ENCODE peak calls at places on chromosomes 6 and 20, in five cellular contexts. N is choroid plexus epithelial cell, H is H9, K is fibroblast of villous mesenchyme, F is AG10803. Z is an unnamed sample.

GRCh38 chr20:35055445-35056276 is 36.9 kb downstream of the TRPC4AP start:
- DNase-seq in N (no peak), H (no peak), K (peak; percentile 68), F (peak; percentile 46), Z (peak; percentile 29)

GRCh38 chr6:24902782-24903181 is 33.0 kb downstream of the RIPOR2 start:
- DNase-seq in N (peak; percentile 47), H (no peak), K (peak; percentile 71), F (peak; percentile 73), Z (no peak)

GRCh38 chr6:170147056-170147787 is 143.7 kb downstream of the DLL1 start:
- DNase-seq in N (no peak), H (no peak), K (no peak), F (no peak), Z (no peak)

GRCh38 chr6:11202513-11203305 is 29.8 kb downstream of the NEDD9 start:
- DNase-seq in N (peak; percentile 49), H (peak; percentile 59), K (no peak), F (peak; percentile 50), Z (no peak)

GRCh38 chr20:44309763-44310663 is 989 bp downstream of the FITM2 start:
- DNase-seq in N (peak; percentile 85), H (no peak), K (peak; percentile 81), F (peak; percentile 70), Z (no peak)

GRCh38 chr6:33771342-33772113 is 17.4 kb downstream of the LEMD2 start:
- DNase-seq in N (peak; percentile 100), H (peak; percentile 92), K (peak; percentile 97), F (peak; percentile 100), Z (peak; percentile 89)

GRCh38 chr20:432208-432607 is 24.1 kb downstream of the RBCK1 start:
- DNase-seq in N (no peak), H (no peak), K (no peak), F (no peak), Z (no peak)

GRCh38 chr6:160156842-160157241 is 35.2 kb downstream of the SLC22A1 start:
- DNase-seq in N (peak; percentile 53), H (no peak), K (no peak), F (peak; percentile 44), Z (no peak)

GRCh38 chr6:72953901-72954494 is 271.3 kb downstream of the KHDC1L start:
- DNase-seq in N (peak; percentile 66), H (no peak), K (no peak), F (no peak), Z (no peak)

GRCh38 chr20:7379621-7380220 is 560.5 kb downstream of the HAO1 start:
- DNase-seq in N (no peak), H (no peak), K (no peak), F (peak; percentile 24), Z (no peak)

GRCh38 chr6:119349341-119350201 is at the start of gene MAN1A1:
- DNase-seq in N (peak; percentile 77), H (peak; percentile 88), K (peak; percentile 89), F (peak; percentile 72), Z (peak; percentile 97)

GRCh38 chr6:24403501-24403824 is 727 bp downstream of the MRS2 start:
- DNase-seq in N (no peak), H (no peak), K (no peak), F (no peak), Z (no peak)

GRCh38 chr20:42482808-42483207 is 706.9 kb downstream of the PTPRT start:
- DNase-seq in N (no peak), H (no peak), K (no peak), F (no peak), Z (no peak)

GRCh38 chr6:57198926-57199636 is 23.0 kb downstream of the RAB23 start:
- DNase-seq in N (no peak), H (peak; percentile 69), K (peak; percentile 64), F (no peak), Z (no peak)

GRCh38 chr20:31721408-31722332 is 998 bp downstream of the BCL2L1 start:
- DNase-seq in N (no peak), H (peak; percentile 44), K (no peak), F (no peak), Z (no peak)

GRCh38 chr6:6699741-6700367 is 111.3 kb downstream of the LY86 start:
- DNase-seq in N (peak; percentile 95), H (peak; percentile 52), K (peak; percentile 93), F (peak; percentile 99), Z (no peak)

GRCh38 chr6:136289579-136290405 is at the start of gene BCLAF1:
- DNase-seq in N (peak; percentile 100), H (peak; percentile 99), K (peak; percentile 100), F (peak; percentile 100), Z (peak; percentile 96)
- TF ChIP-seq CTCF in N (peak; percentile 2), H (no peak), K (no peak), F (no peak), Z (no peak)

GRCh38 chr20:62517168-62517567 is 41.4 kb upstream of the GATA5 start:
- DNase-seq in N (no peak), H (no peak), K (no peak), F (no peak), Z (no peak)

GRCh38 chr20:62517901-62518610 is 42.3 kb upstream of the GATA5 start:
- DNase-seq in N (no peak), H (no peak), K (no peak), F (no peak), Z (no peak)

GRCh38 chr20:62515826-62516225 is 40.0 kb upstream of the GATA5 start:
- DNase-seq in N (no peak), H (no peak), K (no peak), F (no peak), Z (no peak)

GRCh38 chr20:62515280-62515679 is 39.5 kb upstream of the GATA5 start:
- DNase-seq in N (no peak), H (no peak), K (no peak), F (no peak), Z (no peak)

DNA sequence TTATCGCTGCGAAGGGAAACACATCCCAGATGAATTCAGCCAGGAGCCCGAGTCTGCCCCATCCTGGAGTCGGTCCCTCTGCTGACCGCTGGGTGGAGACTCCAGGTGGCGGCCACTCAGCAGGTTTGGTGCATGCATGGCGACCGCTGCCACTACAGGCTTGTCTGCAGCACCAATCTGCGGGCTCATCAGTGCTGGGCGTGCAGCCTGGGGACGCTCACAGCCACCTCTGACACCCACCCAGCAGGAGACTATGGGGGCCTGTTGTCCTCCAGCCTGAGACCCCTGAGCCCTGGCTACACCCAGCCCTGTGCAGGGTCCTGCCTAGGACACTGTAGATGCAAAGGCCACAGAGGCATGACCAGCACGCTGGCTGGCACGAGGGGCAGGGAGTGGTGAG is 40.5 kb upstream of the GATA5 start:
- DNase-seq in N (no peak), H (peak; percentile 71), K (no peak), F (no peak), Z (no peak)
- TF ChIP-seq CTCF in N (no peak), H (peak; percentile 61), K (no peak), F (no peak), Z (no peak)

GRCh38 chr20:46648903-46649649 is 2.2 kb downstream of the SLC13A3 start:
- DNase-seq in N (no peak), H (no peak), K (no peak), F (no peak), Z (no peak)
- TF ChIP-seq CTCF in N (no peak), H (peak; percentile 24), K (no peak), F (no peak), Z (no peak)

GRCh38 chr20:48688579-48688978 is 139.2 kb downstream of the PREX1 start:
- DNase-seq in N (no peak), H (no peak), K (no peak), F (no peak), Z (no peak)

GRCh38 chr20:48687097-48687800 is 140.6 kb downstream of the PREX1 start:
- DNase-seq in N (no peak), H (no peak), K (no peak), F (no peak), Z (no peak)

GRCh38 chr20:48684501-48685041 is 143.2 kb downstream of the PREX1 start:
- DNase-seq in N (no peak), H (no peak), K (no peak), F (no peak), Z (no peak)

GRCh38 chr20:48685300-48685699 is 142.5 kb downstream of the PREX1 start:
- DNase-seq in N (no peak), H (no peak), K (no peak), F (no peak), Z (no peak)

GRCh38 chr20:48686238-48687096 is 141.3 kb downstream of the PREX1 start:
- DNase-seq in N (peak; percentile 63), H (no peak), K (peak; percentile 92), F (peak; percentile 69), Z (no peak)
- TF ChIP-seq CTCF in N (no peak), H (no peak), K (no peak), F (no peak), Z (no peak)

GRCh38 chr20:37257993-37258392 is 3.6 kb downstream of the GHRH start:
- DNase-seq in N (no peak), H (peak; percentile 62), K (no peak), F (no peak), Z (no peak)
- TF ChIP-seq CTCF in N (no peak), H (no peak), K (no peak), F (no peak), Z (no peak)

DNA sequence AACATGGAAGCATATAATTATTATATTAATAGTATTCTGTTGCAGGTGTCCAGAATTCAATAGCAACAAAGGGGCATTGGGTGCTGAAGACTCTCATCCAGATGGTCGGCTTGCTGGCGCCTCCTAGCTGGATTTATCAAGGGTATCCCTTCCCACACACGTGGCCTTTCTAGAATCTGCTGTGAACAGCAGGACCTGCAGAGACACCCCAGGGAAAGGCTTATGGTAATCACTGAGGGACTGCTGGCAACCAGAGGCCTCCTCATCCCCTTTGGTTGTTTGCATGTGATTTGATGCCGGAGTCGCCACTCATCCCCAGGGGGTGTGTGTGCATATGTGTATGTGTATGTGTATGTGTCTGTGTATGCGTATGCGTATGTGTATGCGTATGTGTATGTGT is 20.6 kb downstream of the ZFP64 start:
- DNase-seq in N (no peak), H (no peak), K (no peak), F (no peak), Z (no peak)
- TF ChIP-seq CTCF in N (no peak), H (no peak), K (no peak), F (no peak), Z (no peak)

GRCh38 chr20:24783631-24784492 is 165.2 kb upstream of the CST7 start:
- DNase-seq in N (no peak), H (peak; percentile 59), K (no peak), F (no peak), Z (peak; percentile 53)
- TF ChIP-seq CTCF in N (peak; percentile 36), H (peak; percentile 65), K (no peak), F (no peak), Z (peak; percentile 23)